ENCODE peak calls at places on chromosomes 11 and 22, in seven cellular contexts. B, M, Q, C, O, T and F are unnamed samples.

GRCh38 chr11:131246589-131247164 is 123.7 kb upstream of the NTM start:
- DNase-seq in B (peak; percentile 71), M (no peak), C (no peak), O (peak; percentile 24), Q (no peak), T (peak; percentile 71), F (no peak)

GRCh38 chr11:116990061-116990473 is 108.2 kb downstream of the SIK3 start:
- DNase-seq in B (no peak), M (peak; percentile 81), Q (peak; percentile 81), T (no peak), C (no peak), O (no peak), F (no peak)

GRCh38 chr11:45247433-45247832 is 38.7 kb downstream of the SYT13 start:
- DNase-seq in M (no peak), T (no peak), C (no peak), B (no peak), Q (no peak), O (no peak), F (no peak)

GRCh38 chr22:21455334-21456089 is 11.7 kb upstream of the TMEM191C start:
- DNase-seq in B (no peak), T (peak; percentile 32), Q (no peak), O (peak; percentile 16), M (no peak), C (no peak), F (no peak)

GRCh38 chr11:75174781-75175370 is 24.0 kb downstream of the SLCO2B1 start:
- DNase-seq in T (no peak), B (no peak), M (no peak), C (no peak), O (no peak), Q (peak; percentile 28), F (no peak)

GRCh38 chr11:22193348-22194051 is 615 bp downstream of the ANO5 start:
- DNase-seq in Q (no peak), M (peak; percentile 15), B (peak; percentile 38), T (peak; percentile 57), O (no peak), C (no peak), F (no peak)

GRCh38 chr11:120807414-120808150 is 216.3 kb upstream of the TBCEL start:
- DNase-seq in C (no peak), Q (peak; percentile 83), T (no peak), M (peak; percentile 83), O (no peak), B (no peak), F (no peak)

GRCh38 chr11:27296406-27296994 is 66.5 kb downstream of the CCDC34 start:
- DNase-seq in B (no peak), C (no peak), O (no peak), Q (peak; percentile 69), T (no peak), M (peak; percentile 54), F (no peak)

GRCh38 chr11:64844330-64845124 is at the start of gene CDC42BPG:
- DNase-seq in M (peak; percentile 66), Q (peak; percentile 69), T (no peak), O (peak; percentile 73), C (no peak), B (peak; percentile 80), F (no peak)

GRCh38 chr11:108239076-108239475 is 16.2 kb downstream of the ATM start:
- DNase-seq in C (no peak), Q (no peak), B (no peak), M (no peak), T (no peak), O (no peak), F (no peak)

GRCh38 chr22:30209642-30210041 is 36.9 kb downstream of the LIF start:
- DNase-seq in C (no peak), B (no peak), M (no peak), T (no peak), O (no peak), Q (no peak), F (no peak)

GRCh38 chr11:64929625-64930024 is 5.1 kb downstream of the PPP2R5B start:
- DNase-seq in T (no peak), B (no peak), M (no peak), O (no peak), C (no peak), Q (no peak), F (no peak)

GRCh38 chr11:62546937-62547625 is 475 bp upstream of the AHNAK start:
- DNase-seq in Q (peak; percentile 65), T (no peak), M (no peak), C (no peak), B (no peak), O (no peak), F (peak; percentile 92)

GRCh38 chr11:11500744-11501487 is 120.9 kb downstream of the GALNT18 start:
- DNase-seq in T (no peak), B (no peak), M (no peak), Q (no peak), O (no peak), C (no peak), F (no peak)

GRCh38 chr11:12245549-12245986 is 131.8 kb upstream of the PARVA start:
- DNase-seq in B (no peak), O (no peak), T (no peak), C (no peak), Q (no peak), M (no peak), F (no peak)

GRCh38 chr11:111729441-111729840 is 36.7 kb downstream of the PPP2R1B start:
- DNase-seq in Q (no peak), C (no peak), O (no peak), M (no peak), B (no peak), T (no peak), F (no peak)

GRCh38 chr11:61121917-61122316 is 19.6 kb downstream of the CD5 start:
- DNase-seq in Q (no peak), T (no peak), O (no peak), M (no peak), B (no peak), C (no peak), F (no peak)

GRCh38 chr22:28600546-28601143 is 79.0 kb downstream of the TTC28 start:
- DNase-seq in B (no peak), Q (peak; percentile 65), O (no peak), T (no peak), C (no peak), M (peak; percentile 40), F (no peak)

GRCh38 chr11:70265341-70265740 is 5.1 kb upstream of the PPFIA1 start:
- DNase-seq in O (no peak), C (no peak), T (no peak), Q (no peak), M (no peak), B (no peak), F (no peak)

GRCh38 chr11:56700919-56701485 is 2.1 kb downstream of the OR9G1 start:
- DNase-seq in T (no peak), C (no peak), M (peak; percentile 55), O (no peak), Q (no peak), B (no peak), F (no peak)

GRCh38 chr11:3160252-3161031 is 4.7 kb downstream of the OSBPL5 start:
- DNase-seq in M (peak; percentile 40), O (peak; percentile 55), C (peak; percentile 70), B (peak; percentile 80), Q (peak; percentile 96), T (peak; percentile 94), F (peak; percentile 96)

GRCh38 chr22:25054943-25055511 is 102.5 kb downstream of the KIAA1671 start:
- DNase-seq in O (peak; percentile 81), C (no peak), Q (no peak), M (no peak), T (no peak), B (no peak), F (no peak)

GRCh38 chr11:75480185-75480889 is 45.4 kb downstream of the GDPD5 start:
- DNase-seq in T (no peak), O (no peak), Q (no peak), B (no peak), C (no peak), M (no peak), F (no peak)

GRCh38 chr11:65616575-65617001 is 1.0 kb downstream of the PCNX3 start:
- DNase-seq in O (peak; percentile 41), Q (no peak), T (no peak), B (no peak), M (no peak), C (no peak), F (no peak)

GRCh38 chr22:20143883-20144665 is 6.8 kb downstream of the CCDC188 start:
- DNase-seq in Q (no peak), B (no peak), C (no peak), O (no peak), M (no peak), T (no peak), F (no peak)

GRCh38 chr11:9726313-9727022 is 62.6 kb downstream of the SWAP70 start:
- DNase-seq in C (no peak), O (no peak), B (no peak), M (no peak), Q (peak; percentile 66), T (no peak), F (no peak)

GRCh38 chr11:119590651-119591308 is 138.2 kb downstream of the NECTIN1 start:
- DNase-seq in C (no peak), M (no peak), Q (no peak), O (no peak), B (no peak), T (no peak), F (no peak)

GRCh38 chr11:114058871-114059277 is 637 bp upstream of the ZBTB16 start:
- DNase-seq in B (no peak), M (no peak), C (no peak), Q (no peak), T (no peak), O (peak; percentile 39), F (no peak)

GRCh38 chr22:47544696-47545095 is 782.2 kb downstream of the TBC1D22A start:
- DNase-seq in Q (no peak), T (peak; percentile 19), B (no peak), C (no peak), M (no peak), O (no peak), F (no peak)

GRCh38 chr11:33531743-33532181 is 168.9 kb downstream of the C11orf91 start:
- DNase-seq in B (no peak), Q (peak; percentile 92), T (no peak), C (no peak), M (no peak), O (no peak), F (no peak)

GRCh38 chr22:30481711-30482110 is 9.9 kb upstream of the SEC14L3 start:
- DNase-seq in M (no peak), B (no peak), T (no peak), O (no peak), C (no peak), Q (peak; percentile 29), F (no peak)

GRCh38 chr11:134385774-134386565 is 26.1 kb downstream of the B3GAT1 start:
- DNase-seq in O (no peak), T (peak; percentile 77), M (no peak), Q (no peak), C (no peak), B (no peak), F (no peak)